ENCODE peak calls at places on chromosomes 4 and X, in nine cellular contexts. I is ovary; E is IMR-90; M is left ventricle myocardium inferior; A is epithelial cell of proximal tubule; R is choroid plexus epithelial cell; P is sigmoid colon; D is fibroblast of the aortic adventitia; B is CD8-positive, alpha-beta T cell. S is an unnamed sample.

GRCh38 chr4:7772708-7773385 is 166.8 kb downstream of the AFAP1 start:
- DNase-seq in B (no peak), R (no peak), P (peak), D (no peak), M (peak), I (peak), A (no peak), E (no peak), S (peak)

GRCh38 chr4:169229571-169230028 is 41.2 kb downstream of the SH3RF1 start:
- DNase-seq in P (no peak), E (peak), M (no peak), A (peak), R (peak), I (no peak), B (no peak), D (peak), S (peak)

GRCh38 chr4:82569727-82570126 is 7.9 kb upstream of the TMEM150C start:
- DNase-seq in I (no peak), M (no peak), E (no peak), B (no peak), A (no peak), R (no peak), P (no peak), D (no peak), S (no peak)

GRCh38 chr4:124290678-124291077 is 421.9 kb downstream of the ANKRD50 start:
- DNase-seq in D (no peak), M (no peak), E (no peak), P (no peak), I (no peak), A (no peak), B (no peak), R (no peak), S (no peak)

GRCh38 chr4:100483796-100484195 is 34.0 kb downstream of the EMCN start:
- DNase-seq in D (no peak), R (no peak), P (no peak), B (no peak), A (no peak), I (no peak), M (no peak), E (no peak), S (peak)

GRCh38 chr4:94177822-94178221 is 29.8 kb upstream of the SMARCAD1 start:
- DNase-seq in D (no peak), E (no peak), P (no peak), M (no peak), A (no peak), I (no peak), R (no peak), B (no peak), S (no peak)

GRCh38 chr4:84678976-84679744 is 96.2 kb downstream of the CDS1 start:
- DNase-seq in D (peak), B (no peak), I (no peak), R (no peak), M (no peak), P (no peak), E (no peak), A (no peak), S (no peak)

GRCh38 chr4:167020410-167020809 is 213.9 kb downstream of the SPOCK3 start:
- DNase-seq in M (no peak), I (no peak), B (no peak), E (no peak), D (peak), P (no peak), A (no peak), R (peak), S (no peak)

GRCh38 chr4:108683479-108683878 is 33.1 kb downstream of the OSTC start:
- DNase-seq in A (no peak), I (no peak), D (peak), E (peak), P (no peak), B (no peak), M (no peak), R (peak), S (peak)

GRCh38 chr4:128286474-128287158 is 997 bp downstream of the PGRMC2 start:
- DNase-seq in R (peak), E (peak), B (peak), D (peak), A (no peak), P (no peak), I (no peak), M (no peak), S (peak)

GRCh38 chr4:54930226-54930625 is 195.2 kb downstream of the KDR start:
- DNase-seq in P (no peak), B (no peak), R (peak), I (no peak), D (peak), E (peak), M (no peak), A (peak), S (peak)

GRCh38 chr4:148126825-148127224 is 315.4 kb downstream of the NR3C2 start:
- DNase-seq in D (peak), A (no peak), P (no peak), R (peak), M (no peak), I (no peak), B (no peak), E (peak), S (peak)

GRCh38 chrX:153797415-153798015 is 3.0 kb downstream of the SSR4 start:
- DNase-seq in A (no peak), P (no peak), B (no peak), M (no peak), D (no peak), R (no peak), E (no peak), I (no peak), S (no peak)

GRCh38 chr4:132792305-132792704 is 356.8 kb upstream of the PCDH10 start:
- DNase-seq in D (no peak), B (no peak), M (no peak), E (no peak), R (no peak), I (no peak), P (no peak), A (no peak), S (no peak)

GRCh38 chr4:94561249-94562024 is 109.7 kb downstream of the PDLIM5 start:
- DNase-seq in A (no peak), R (peak), D (peak), M (no peak), E (peak), I (no peak), B (no peak), P (no peak), S (peak)

GRCh38 chr4:105836537-105836936 is 58.7 kb upstream of the NPNT start:
- DNase-seq in I (no peak), E (no peak), D (no peak), M (no peak), P (no peak), A (no peak), R (no peak), B (no peak), S (no peak)

GRCh38 chr4:134544303-134544761 is 342.7 kb upstream of the PABPC4L start:
- DNase-seq in M (no peak), I (no peak), B (no peak), A (peak), P (peak), D (peak), R (no peak), E (no peak), S (peak)

GRCh38 chr4:72577211-72577610 is 8.2 kb upstream of the ADAMTS3 start:
- DNase-seq in A (peak), M (no peak), R (no peak), B (no peak), I (no peak), E (no peak), P (no peak), D (no peak), S (no peak)

GRCh38 chr4:56768772-56769171 is 52.7 kb downstream of the SPINK2 start:
- DNase-seq in D (no peak), R (no peak), M (no peak), E (no peak), B (no peak), P (no peak), A (no peak), I (no peak), S (no peak)

GRCh38 chrX:131264665-131265064 is 24.4 kb downstream of the IGSF1 start:
- DNase-seq in E (no peak), A (no peak), D (no peak), B (no peak), P (no peak), I (no peak), M (no peak), R (no peak), S (no peak)

GRCh38 chrX:17032351-17032750 is 85.9 kb downstream of the REPS2 start:
- DNase-seq in P (no peak), E (no peak), D (peak), I (no peak), M (no peak), R (peak), A (peak), B (no peak), S (peak)

GRCh38 chr4:26509681-26510333 is 19.5 kb upstream of the CCKAR start:
- DNase-seq in A (no peak), P (no peak), E (no peak), I (no peak), D (peak), R (no peak), B (no peak), M (no peak), S (no peak)

GRCh38 chr4:122632396-122633143 is 11.7 kb upstream of the IL21 start:
- DNase-seq in M (no peak), P (no peak), B (no peak), I (no peak), A (no peak), E (peak), R (no peak), D (peak), S (no peak)

GRCh38 chr4:17778431-17778830 is 3.0 kb downstream of the FAM184B start:
- DNase-seq in I (no peak), P (no peak), R (no peak), D (no peak), E (no peak), B (no peak), A (no peak), M (no peak), S (no peak)

GRCh38 chr4:123976285-123976684 is 579.7 kb downstream of the SPRY1 start:
- DNase-seq in I (no peak), D (no peak), M (no peak), A (no peak), E (peak), P (no peak), B (no peak), R (peak), S (peak)

GRCh38 chr4:17165256-17165655 is 266.8 kb upstream of the LDB2 start:
- DNase-seq in I (no peak), B (no peak), A (no peak), P (no peak), D (peak), R (no peak), E (peak), M (no peak), S (peak)

GRCh38 chr4:2634014-2634413 is 97.6 kb downstream of the FAM193A start:
- DNase-seq in R (no peak), P (peak), M (no peak), D (no peak), A (no peak), E (no peak), B (no peak), I (no peak), S (no peak)

GRCh38 chrX:65750674-65751469 is 83.4 kb downstream of the MSN start:
- DNase-seq in A (no peak), E (no peak), D (no peak), M (no peak), I (no peak), B (peak), R (no peak), P (no peak), S (no peak)

GRCh38 chr4:89929425-89930272 is 35.0 kb downstream of the MMRN1 start:
- DNase-seq in I (no peak), A (peak), E (no peak), R (no peak), D (no peak), B (no peak), P (no peak), M (no peak), S (no peak)

GRCh38 chrX:47514553-47515235 is 31.7 kb upstream of the ZNF41 start:
- DNase-seq in D (peak), P (no peak), M (no peak), E (peak), R (peak), B (no peak), A (no peak), I (no peak), S (peak)

GRCh38 chr4:6472008-6472386 is 417 bp downstream of the PPP2R2C start:
- DNase-seq in E (no peak), B (no peak), A (no peak), P (peak), M (no peak), D (no peak), R (no peak), I (no peak), S (no peak)

GRCh38 chrX:13659057-13659456 is 6.1 kb downstream of the TCEANC start:
- DNase-seq in P (no peak), D (peak), B (no peak), R (peak), I (no peak), E (peak), A (no peak), M (no peak), S (peak)

GRCh38 chr4:172786039-172786792 is 382.4 kb upstream of the GALNT7 start:
- DNase-seq in R (peak), E (peak), A (no peak), B (no peak), P (no peak), I (no peak), D (peak), M (no peak), S (peak)

GRCh38 chrX:108735680-108736508 is 469 bp downstream of the IRS4 start:
- DNase-seq in M (no peak), P (no peak), E (no peak), R (peak), I (peak), A (no peak), B (no peak), D (no peak), S (peak)

GRCh38 chr4:152385551-152385950 is 150.3 kb downstream of the FBXW7 start:
- DNase-seq in E (peak), I (no peak), B (no peak), P (no peak), M (no peak), R (peak), A (no peak), D (peak), S (peak)

GRCh38 chrX:9416562-9417319 is 48.1 kb upstream of the TBL1X start:
- DNase-seq in I (no peak), P (no peak), D (peak), R (peak), E (peak), B (no peak), A (no peak), M (no peak), S (peak)

GRCh38 chr4:147927377-147928137 is 195.7 kb downstream of the ARHGAP10 start:
- DNase-seq in B (no peak), M (peak), E (peak), P (peak), R (peak), I (no peak), A (no peak), D (no peak), S (no peak)

GRCh38 chrX:139851730-139852129 is 81.1 kb downstream of the ATP11C start:
- DNase-seq in E (peak), M (no peak), R (peak), I (no peak), D (peak), A (no peak), P (no peak), B (no peak), S (no peak)

GRCh38 chrX:139850968-139851367 is 81.9 kb downstream of the ATP11C start:
- DNase-seq in B (no peak), A (no peak), I (no peak), M (no peak), P (no peak), E (no peak), D (no peak), R (no peak), S (no peak)
- H3K4me3 ChIP-seq in B (no peak), A (no peak), I (no peak), M (no peak), P (no peak), E (no peak), D (no peak), R (no peak), S (no peak)

GRCh38 chrX:40735318-40736169 is at the start of gene MED14:
- DNase-seq in P (peak), E (peak), R (peak), I (peak), M (peak), B (peak), A (peak), D (peak), S (peak)
- TF ChIP-seq CTCF in P (peak), E (peak), R (peak), I (peak), M (peak), B (peak), A (peak), D (peak), S (peak)

GRCh38 chr4:87073187-87073569 is 138.4 kb downstream of the AFF1 start:
- DNase-seq in E (no peak), P (no peak), A (no peak), I (no peak), D (no peak), R (no peak), M (no peak), B (no peak), S (no peak)
- H3K4me3 ChIP-seq in E (no peak), P (no peak), A (no peak), I (no peak), D (no peak), R (no peak), M (peak), B (no peak), S (no peak)

GRCh38 chr4:80592950-80593349 is 257.4 kb downstream of the CFAP299 start:
- DNase-seq in D (no peak), A (no peak), I (no peak), P (no peak), M (no peak), B (no peak), R (peak), E (no peak), S (no peak)
- TF ChIP-seq CTCF in D (peak), A (peak), I (no peak), P (no peak), M (no peak), B (no peak), R (peak), E (no peak), S (no peak)

DNA sequence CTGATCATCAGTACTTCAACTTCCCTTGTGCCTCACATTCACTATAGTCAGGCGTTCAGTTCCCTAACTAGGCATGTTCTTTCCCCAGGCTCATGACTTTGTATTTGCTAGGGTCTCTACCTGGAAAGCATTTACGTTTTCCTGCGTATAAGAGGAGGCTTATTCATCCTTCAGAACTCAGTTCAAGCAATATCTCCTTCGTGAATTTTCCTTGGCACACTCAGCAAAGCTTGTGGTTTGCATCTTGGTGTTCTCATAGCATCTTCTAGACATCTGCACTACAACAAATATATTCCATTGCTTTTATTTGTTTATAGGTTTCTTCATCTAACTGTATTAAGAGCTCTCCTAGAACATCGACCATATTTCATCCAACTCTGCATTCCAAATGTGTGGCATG is 2.6 kb downstream of the CXCL6 start:
- DNase-seq in P (no peak), R (no peak), M (no peak), I (no peak), D (no peak), E (no peak), A (no peak), B (no peak), S (no peak)
- H3K4me3 ChIP-seq in P (no peak), R (no peak), M (no peak), I (no peak), D (no peak), E (no peak), A (no peak), B (no peak), S (no peak)

GRCh38 chrX:66931713-66932112 is 292.8 kb upstream of the EDA2R start:
- DNase-seq in R (no peak), E (no peak), B (no peak), A (no peak), P (no peak), M (no peak), I (no peak), D (no peak), S (no peak)
- TF ChIP-seq CTCF in R (no peak), E (no peak), B (no peak), A (no peak), P (no peak), M (no peak), I (no peak), D (no peak), S (no peak)

GRCh38 chr4:40311811-40312346 is 23.3 kb upstream of the CHRNA9 start:
- DNase-seq in P (no peak), A (no peak), R (no peak), B (peak), I (no peak), D (no peak), E (no peak), M (no peak), S (no peak)
- H3K4me3 ChIP-seq in P (no peak), A (no peak), R (no peak), B (peak), I (no peak), D (no peak), E (no peak), M (no peak), S (no peak)

DNA sequence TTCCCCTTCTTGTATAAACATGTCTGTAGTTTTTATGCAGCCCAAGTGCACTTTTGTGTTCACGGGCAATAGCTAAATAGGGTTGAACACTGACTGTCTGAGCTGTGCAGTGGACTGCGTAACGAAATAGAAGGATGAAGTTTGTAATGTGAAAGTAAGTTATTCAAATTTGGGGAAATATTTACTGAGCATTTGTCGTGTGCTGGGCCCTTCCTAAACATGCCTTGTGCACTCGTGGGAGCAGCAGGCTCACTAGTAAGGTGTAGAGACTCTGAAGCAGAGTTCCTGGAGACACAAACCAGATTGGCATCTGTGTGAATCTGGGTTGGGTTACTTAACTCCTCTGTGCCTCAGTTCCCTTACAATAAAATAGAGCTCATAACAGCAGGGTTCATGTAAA is 51.7 kb upstream of the C1QTNF7 start:
- DNase-seq in B (no peak), A (no peak), D (no peak), R (no peak), E (no peak), P (no peak), I (no peak), M (no peak), S (no peak)
- TF ChIP-seq CTCF in B (no peak), A (no peak), D (no peak), R (no peak), E (no peak), P (no peak), I (no peak), M (no peak), S (no peak)

DNA sequence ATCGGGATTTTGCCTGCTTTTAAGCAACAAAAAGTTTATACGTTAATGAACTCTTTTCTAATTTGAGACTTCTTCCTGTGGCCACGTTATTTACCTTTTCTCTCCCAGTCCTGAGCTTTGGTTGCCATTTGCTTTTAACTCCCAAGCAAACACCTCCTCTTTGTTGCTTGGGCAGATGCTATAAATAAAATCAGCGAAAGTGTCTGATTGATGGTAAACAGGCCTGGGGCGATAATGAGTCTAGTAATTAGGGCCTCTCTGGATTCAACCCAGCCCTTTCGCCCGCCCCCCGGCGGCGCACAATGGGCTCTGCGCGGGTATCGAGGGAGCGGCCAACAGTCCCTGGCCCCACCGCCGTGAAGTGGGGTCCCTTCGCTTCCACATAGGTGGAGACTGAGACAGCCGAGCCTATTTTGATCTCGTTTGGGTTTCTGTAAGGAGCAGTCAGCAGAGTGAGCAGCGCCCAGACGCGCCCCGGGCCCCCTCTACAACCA is 791 bp downstream of the CLGN start:
- DNase-seq in I (no peak), P (no peak), D (no peak), M (peak), E (no peak), B (no peak), A (no peak), R (no peak), S (no peak)
- H3K4me3 ChIP-seq in I (peak), P (peak), D (peak), M (peak), E (peak), B (peak), A (peak), R (peak), S (no peak)